ENCODE peak calls at places on chromosomes 13 and 19, in seven cellular contexts. F is neural progenitor cell, X is mammary epithelial cell, E is fibroblast of lung, T is PC-9, D is HCT116, W is PC-3. P is an unnamed sample.

GRCh38 chr13:42305503-42305902 is 33.6 kb downstream of the AKAP11 start:
- DNase-seq in D (no peak), E (no peak), X (peak; percentile 5), T (no peak), F (no peak), W (no peak), P (no peak)

GRCh38 chr13:94121686-94122085 is 357.8 kb downstream of the DCT start:
- DNase-seq in E (peak; percentile 61), F (no peak), D (no peak), X (peak; percentile 17), T (no peak), W (peak; percentile 32), P (no peak)

GRCh38 chr19:35712529-35712909 is 5.3 kb upstream of the KMT2B start:
- DNase-seq in D (no peak), E (no peak), T (no peak), F (no peak), W (no peak), X (no peak), P (no peak)

GRCh38 chr19:3163230-3163886 is 15.2 kb upstream of the S1PR4 start:
- DNase-seq in X (peak; percentile 25), E (peak; percentile 57), D (no peak), W (peak; percentile 80), T (peak; percentile 24), F (peak; percentile 89), P (peak; percentile 71)

GRCh38 chr13:98216135-98216565 is 39.1 kb upstream of the RNF113B start:
- DNase-seq in T (peak; percentile 33), W (peak; percentile 69), F (no peak), D (peak; percentile 33), E (peak; percentile 70), X (peak; percentile 19), P (no peak)

GRCh38 chr19:3692141-3693029 is 7.9 kb downstream of the PIP5K1C start:
- DNase-seq in X (no peak), W (peak; percentile 4), E (no peak), T (no peak), D (no peak), F (no peak), P (peak; percentile 52)

GRCh38 chr13:23516190-23516589 is 54.0 kb upstream of the TNFRSF19 start:
- DNase-seq in X (no peak), F (peak; percentile 23), W (no peak), E (no peak), T (no peak), D (no peak), P (no peak)

GRCh38 chr19:3179739-3180293 is 1.2 kb downstream of the S1PR4 start:
- DNase-seq in X (no peak), F (no peak), W (no peak), D (no peak), T (no peak), E (no peak), P (peak; percentile 51)

GRCh38 chr13:79810671-79811070 is 329.7 kb downstream of the NDFIP2 start:
- DNase-seq in F (peak; percentile 29), D (no peak), W (peak; percentile 69), E (peak; percentile 3), T (peak; percentile 21), X (peak; percentile 22), P (no peak)

GRCh38 chr13:113545931-113546516 is 38.5 kb upstream of the TFDP1 start:
- DNase-seq in X (no peak), F (no peak), E (no peak), W (no peak), D (no peak), T (no peak), P (no peak)

GRCh38 chr19:58203814-58204475 is 21.1 kb downstream of the ZNF274 start:
- DNase-seq in W (no peak), E (peak; percentile 32), T (no peak), F (no peak), X (no peak), D (no peak), P (no peak)

GRCh38 chr19:50555447-50556235 is 12.6 kb downstream of the LRRC4B start:
- DNase-seq in W (no peak), F (peak; percentile 72), T (no peak), D (no peak), X (no peak), E (no peak), P (no peak)

GRCh38 chr19:29485293-29485692 is 40.5 kb upstream of the VSTM2B start:
- DNase-seq in T (no peak), E (no peak), X (no peak), F (no peak), W (no peak), D (no peak), P (no peak)

DNA sequence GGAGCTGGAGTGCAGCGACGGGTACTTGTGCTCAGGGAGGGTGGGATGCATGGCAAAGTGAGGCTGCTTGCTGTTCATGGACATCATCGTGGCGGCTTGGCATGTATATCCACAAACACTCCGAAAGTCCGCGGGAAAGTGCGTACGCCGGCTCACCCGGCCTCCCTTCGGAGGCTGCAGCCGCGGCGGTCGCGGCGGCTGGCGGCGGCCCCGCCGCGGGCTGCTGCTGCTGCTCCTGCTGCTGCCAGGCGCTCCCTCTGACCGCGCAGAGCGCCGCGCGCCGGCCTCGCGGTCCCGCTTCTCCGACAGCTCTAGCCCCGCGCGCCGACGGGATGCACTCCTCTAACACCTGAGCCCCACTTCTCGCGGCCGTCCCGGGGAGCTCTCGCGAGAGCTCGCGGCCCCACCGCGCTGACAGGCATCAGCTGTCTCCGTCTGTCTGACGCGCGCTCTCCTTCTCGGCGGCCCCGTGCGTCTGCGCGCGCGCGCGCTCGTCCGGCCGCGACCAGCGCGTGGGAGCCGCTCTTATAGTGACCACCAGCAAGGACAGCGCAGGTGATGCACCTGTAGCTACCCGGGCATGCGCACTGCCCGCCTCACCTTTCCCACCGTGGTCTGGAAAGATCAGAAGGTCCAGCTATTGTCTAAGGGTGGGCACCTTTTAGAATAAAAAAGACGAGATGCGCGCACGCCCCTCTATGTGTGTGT is at the start of gene POU4F1:
- DNase-seq in W (no peak), E (peak; percentile 26), F (peak; percentile 93), D (no peak), T (no peak), X (peak; percentile 47), P (no peak)
- TF ChIP-seq EZH2 in W (no peak), E (peak; percentile 80), F (peak; percentile 92), D (no peak), T (no peak), X (no peak), P (no peak)

GRCh38 chr13:99980201-99981114 is 1.1 kb upstream of the ZIC2 start:
- DNase-seq in T (peak; percentile 85), E (peak; percentile 51), D (peak; percentile 52), F (peak; percentile 96), W (peak; percentile 57), X (peak; percentile 76), P (peak; percentile 86)

GRCh38 chr13:99982741-99983400 is 1.3 kb downstream of the ZIC2 start:
- DNase-seq in D (no peak), F (peak; percentile 21), X (no peak), W (no peak), E (no peak), T (peak; percentile 13), P (no peak)

GRCh38 chr13:99979453-99980200 is 2.0 kb upstream of the ZIC2 start:
- DNase-seq in T (peak; percentile 54), D (no peak), X (no peak), W (peak; percentile 18), E (no peak), F (peak; percentile 79), P (peak; percentile 45)

GRCh38 chr13:99982021-99982740 is 597 bp downstream of the ZIC2 start:
- DNase-seq in D (no peak), T (peak; percentile 29), W (no peak), X (peak; percentile 51), F (peak; percentile 77), E (no peak), P (no peak)

GRCh38 chr13:99981115-99982020 is at the start of gene ZIC2:
- DNase-seq in W (peak; percentile 13), X (peak; percentile 60), F (peak; percentile 96), E (no peak), D (peak; percentile 73), T (peak; percentile 73), P (peak; percentile 73)
- H3K79me2 ChIP-seq in W (no peaks in the 10 kb centered on the region), X (no peaks in the 10 kb centered on the region), F (peaks cover 95% of the 10 kb centered on the region), E (no peaks in the 10 kb centered on the region), D (peaks cover 32% of the 10 kb centered on the region), T (peaks cover 28% of the 10 kb centered on the region), P (peaks cover 25% of the 10 kb centered on the region)

GRCh38 chr19:18609717-18610051 is 3.0 kb upstream of the TMEM59L start:
- DNase-seq in D (no peak), X (no peak), T (no peak), F (no peak), E (no peak), W (no peak), P (no peak)

GRCh38 chr19:18608102-18608804 is 1.7 kb upstream of the CRLF1 start:
- DNase-seq in D (no peak), E (no peak), X (no peak), T (no peak), F (no peak), W (no peak), P (no peak)

GRCh38 chr19:18610245-18610555 is 2.5 kb upstream of the TMEM59L start:
- DNase-seq in F (peak; percentile 40), X (no peak), E (no peak), W (no peak), T (peak; percentile 25), D (no peak), P (no peak)

GRCh38 chr19:18607222-18608101 is 863 bp upstream of the CRLF1 start:
- DNase-seq in D (no peak), X (no peak), T (no peak), F (peak; percentile 59), E (no peak), W (no peak), P (no peak)

DNA sequence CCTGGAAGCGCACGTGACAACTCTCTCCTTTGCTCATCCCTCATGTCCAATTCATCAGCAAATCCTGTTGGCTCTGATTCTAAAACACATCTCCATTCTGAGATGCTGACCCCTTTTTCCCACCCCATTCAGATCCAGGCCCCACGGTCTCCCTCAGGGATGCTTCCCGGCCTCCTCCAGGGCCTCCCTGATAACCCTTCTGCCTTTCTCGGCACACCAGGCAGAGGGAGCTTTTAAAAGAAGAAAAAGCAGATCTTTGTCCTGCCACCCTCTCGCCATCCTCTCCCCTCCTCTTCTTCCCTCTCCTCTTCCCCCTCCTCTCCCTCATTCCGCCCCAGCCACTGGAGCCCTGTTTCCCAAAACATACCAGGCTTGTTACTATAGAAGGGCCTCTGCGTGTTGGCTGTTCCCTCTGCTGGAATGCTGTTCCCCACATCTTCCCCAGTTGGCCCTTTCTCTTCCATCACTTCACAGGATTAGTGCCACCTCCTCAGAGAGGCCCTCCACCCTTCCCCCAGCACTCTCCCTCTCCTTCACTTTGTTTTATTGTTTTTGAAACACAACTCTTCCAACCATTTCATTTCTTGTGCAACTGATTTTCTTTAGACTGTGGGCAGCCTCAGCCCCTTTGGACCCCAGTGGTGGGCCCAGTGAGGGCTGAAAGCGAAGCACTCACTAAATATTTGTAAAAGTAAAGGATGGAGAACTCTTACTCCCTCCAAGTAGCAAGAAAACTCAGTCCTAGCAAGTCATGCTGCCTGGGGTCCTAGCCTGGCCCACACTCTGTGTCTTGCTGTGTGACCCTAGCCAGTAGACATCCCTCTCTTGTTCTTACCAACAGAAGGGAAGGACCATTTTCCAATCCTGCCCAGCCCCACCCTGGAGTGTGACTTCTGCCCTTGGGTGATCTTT is 2.5 kb upstream of the CRLF1 start:
- DNase-seq in T (no peak), D (no peak), W (no peak), X (no peak), F (no peak), E (no peak), P (no peak)
- TF ChIP-seq EZH2 in T (no peak), D (no peak), W (no peak), X (no peak), F (no peak), E (no peak), P (no peak)

DNA sequence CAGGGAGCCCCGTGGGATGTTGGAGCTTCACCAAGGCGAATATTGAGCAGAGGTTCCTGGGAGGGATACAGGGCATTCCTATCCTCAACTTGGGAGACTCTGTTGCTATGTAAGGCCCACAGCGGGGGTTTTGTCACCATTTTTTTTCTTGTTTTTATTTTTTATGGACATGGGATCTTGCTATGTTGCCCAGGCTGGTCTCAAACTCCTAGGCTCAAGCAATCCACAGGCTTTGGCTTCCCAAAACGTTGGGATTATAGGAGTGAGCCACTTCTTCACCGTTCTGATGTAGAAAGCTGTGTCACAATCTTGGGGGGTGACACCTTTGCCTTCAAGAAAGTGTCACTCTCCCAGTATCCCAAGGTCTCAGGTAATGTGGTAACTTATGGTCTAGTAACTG is 2.6 kb downstream of the DLL3 start:
- DNase-seq in D (no peak), T (no peak), W (no peak), X (no peak), E (no peak), F (no peak), P (no peak)
- H3K79me2 ChIP-seq in D (no peaks in the 10 kb centered on the region), T (no peaks in the 10 kb centered on the region), W (no peaks in the 10 kb centered on the region), X (no peaks in the 10 kb centered on the region), E (no peaks in the 10 kb centered on the region), F (no peaks in the 10 kb centered on the region), P (no peaks in the 10 kb centered on the region)